ENCODE peak calls at places on chromosome 4, in six cellular contexts. R is activated CD4-positive, alpha-beta T cell treated with anti-CD3 and anti-CD28 coated beads, Interleukin-2, amount 50 U/mL, for 48 hours; G is D341Med; D is mammary epithelial cell; J is stimulated activated CD4-positive, alpha-beta T cell treated with anti-CD3 and anti-CD28 coated beads, Interleukin-2, amount 100 ng/mL, for 48 hours; A is fibroblast of villous mesenchyme. E is an unnamed sample.

GRCh38 chr4:167622481-167623240 is 388.4 kb upstream of the SPOCK3 start:
- DNase-seq in R (peak), G (peak), D (peak), J (peak), A (peak), E (peak)

GRCh38 chr4:161419822-161420221 is 744.0 kb downstream of the FSTL5 start:
- DNase-seq in R (no peak), G (no peak), D (no peak), J (no peak), A (no peak), E (peak)

GRCh38 chr4:141340458-141340857 is 119.8 kb downstream of the ZNF330 start:
- DNase-seq in R (no peak), G (no peak), D (no peak), J (no peak), A (no peak), E (no peak)

GRCh38 chr4:88211473-88212252 is 53.2 kb upstream of the ABCG2 start:
- DNase-seq in R (peak), G (no peak), D (peak), J (peak), A (peak), E (peak)

GRCh38 chr4:1215347-1216075 is 33.4 kb downstream of the CTBP1 start:
- DNase-seq in R (no peak), G (no peak), D (no peak), J (no peak), A (no peak), E (no peak)

GRCh38 chr4:81850701-81851100 is 379.0 kb upstream of the RASGEF1B start:
- DNase-seq in R (no peak), G (no peak), D (no peak), J (no peak), A (no peak), E (no peak)

GRCh38 chr4:8176547-8177399 is 18.2 kb upstream of the ABLIM2 start:
- DNase-seq in R (peak), G (peak), D (peak), J (peak), A (peak), E (peak)

GRCh38 chr4:89434364-89434988 is 126.9 kb upstream of the GPRIN3 start:
- DNase-seq in R (no peak), G (peak), D (peak), J (no peak), A (peak), E (peak)

GRCh38 chr4:151198748-151199147 is 78.2 kb upstream of the PRSS48 start:
- DNase-seq in R (no peak), G (no peak), D (no peak), J (no peak), A (peak), E (no peak)

GRCh38 chr4:186514271-186514950 is 41.0 kb downstream of the MTNR1A start:
- DNase-seq in R (no peak), G (no peak), D (no peak), J (no peak), A (no peak), E (peak)

E was measured in kidney tubule cell.